ENCODE peak calls at places on chromosomes 5 and 9, in nine cellular contexts. X, D, W, V, O, I, J, E and Z are unnamed samples. For H3K9me3, the result is how much of the 10 kb centered on the place peaks cover.

GRCh38 chr5:14681236-14681752 is 16.8 kb downstream of the OTULIN start:
- DNase-seq in J (no peak), I (no peak), W (no peak), X (no peak), D (no peak), V (no peak), E (peak), O (no peak), Z (no peak)

GRCh38 chr5:123116063-123116462 is 27.0 kb downstream of the PRDM6 start:
- DNase-seq in O (no peak), X (no peak), D (no peak), I (no peak), E (no peak), V (peak), J (no peak), W (no peak), Z (no peak)

GRCh38 chr5:55636711-55637110 is 75.4 kb downstream of the SLC38A9 start:
- DNase-seq in W (no peak), V (peak), X (peak), J (peak), I (no peak), D (no peak), O (no peak), E (no peak), Z (no peak)

GRCh38 chr9:95379630-95380029 is 62.1 kb upstream of the FANCC start:
- DNase-seq in O (no peak), J (peak), I (peak), V (no peak), D (no peak), W (no peak), E (no peak), X (no peak), Z (no peak)

GRCh38 chr5:141734501-141735231 is 52.6 kb upstream of the ARAP3 start:
- DNase-seq in O (no peak), W (no peak), V (peak), J (peak), D (peak), E (no peak), I (peak), X (peak), Z (peak)

GRCh38 chr5:103393131-103393754 is 134.7 kb downstream of the MACIR start:
- DNase-seq in V (peak), X (no peak), I (no peak), E (no peak), D (peak), J (no peak), O (no peak), W (no peak), Z (no peak)

GRCh38 chr9:89969156-89969566 is 364.3 kb downstream of the GADD45G start:
- DNase-seq in E (no peak), X (peak), O (no peak), W (no peak), I (no peak), J (peak), V (peak), D (no peak), Z (no peak)

GRCh38 chr9:13078164-13078563 is 201.3 kb downstream of the MPDZ start:
- DNase-seq in W (no peak), E (no peak), D (no peak), J (no peak), V (peak), O (no peak), I (no peak), X (no peak), Z (no peak)

GRCh38 chr5:139816566-139816965 is 21.0 kb downstream of the PSD2 start:
- DNase-seq in W (no peak), O (peak), I (no peak), J (no peak), E (no peak), V (no peak), D (no peak), X (no peak), Z (no peak)

GRCh38 chr5:126503602-126504104 is 80.4 kb downstream of the GRAMD2B start:
- DNase-seq in O (no peak), I (no peak), E (no peak), X (no peak), W (no peak), J (peak), V (peak), D (no peak), Z (no peak)

GRCh38 chr5:53543401-53543800 is 17.0 kb upstream of the NDUFS4 start:
- DNase-seq in E (no peak), O (no peak), I (no peak), X (no peak), W (no peak), D (no peak), J (no peak), V (peak), Z (no peak)

GRCh38 chr9:75588808-75589207 is 301.7 kb upstream of the PCSK5 start:
- DNase-seq in E (no peak), J (no peak), W (no peak), V (peak), O (no peak), D (no peak), X (no peak), I (no peak), Z (no peak)

GRCh38 chr9:27090231-27090630 is 18.8 kb upstream of the TEK start:
- DNase-seq in E (no peak), O (no peak), W (no peak), I (no peak), X (no peak), D (no peak), V (peak), J (no peak), Z (no peak)

GRCh38 chr5:181281077-181281983 is 20.4 kb upstream of the TRIM52 start:
- DNase-seq in J (no peak), W (no peak), D (no peak), I (no peak), E (no peak), X (no peak), O (no peak), V (no peak), Z (no peak)

GRCh38 chr5:132294728-132295504 is 722 bp downstream of the SLC22A4 start:
- DNase-seq in W (peak), V (peak), E (peak), X (peak), D (peak), I (peak), O (peak), J (peak), Z (peak)

GRCh38 chr5:129271309-129271708 is 176.8 kb downstream of the ISOC1 start:
- DNase-seq in O (no peak), D (peak), I (no peak), X (no peak), V (no peak), W (no peak), E (no peak), J (peak), Z (no peak)

GRCh38 chr9:74220327-74220726 is 276.8 kb upstream of the RORB start:
- DNase-seq in J (no peak), I (no peak), V (no peak), D (no peak), X (no peak), E (no peak), W (no peak), O (no peak), Z (no peak)

GRCh38 chr9:35930990-35931389 is 21.7 kb downstream of the SPAAR start:
- DNase-seq in W (no peak), D (no peak), V (no peak), J (no peak), X (no peak), O (no peak), E (no peak), I (no peak), Z (no peak)

GRCh38 chr9:109118802-109119438 is 827 bp downstream of the TMEM245 start:
- DNase-seq in W (no peak), J (no peak), O (no peak), X (no peak), D (no peak), I (no peak), E (no peak), V (peak), Z (no peak)

GRCh38 chr5:19917588-19917987 is 70.4 kb downstream of the CDH18 start:
- DNase-seq in O (no peak), D (no peak), E (no peak), I (no peak), W (no peak), J (no peak), V (no peak), X (no peak), Z (no peak)

GRCh38 chr9:115018547-115019435 is 88.4 kb upstream of the TNFSF8 start:
- DNase-seq in D (no peak), X (no peak), O (no peak), I (no peak), W (no peak), E (no peak), V (peak), J (peak), Z (no peak)

GRCh38 chr5:3214396-3214795 is 381.2 kb upstream of the IRX1 start:
- DNase-seq in W (no peak), J (no peak), D (no peak), E (no peak), O (no peak), I (no peak), V (no peak), X (no peak), Z (no peak)

GRCh38 chr5:3209918-3210317 is 385.7 kb upstream of the IRX1 start:
- DNase-seq in I (no peak), E (no peak), D (no peak), J (no peak), X (no peak), V (no peak), W (no peak), O (no peak), Z (no peak)

GRCh38 chr5:3214838-3215374 is 380.7 kb upstream of the IRX1 start:
- DNase-seq in W (no peak), I (no peak), V (no peak), O (no peak), X (no peak), D (no peak), E (no peak), J (no peak), Z (no peak)

GRCh38 chr5:3212869-3213268 is 382.8 kb upstream of the IRX1 start:
- DNase-seq in E (no peak), O (no peak), J (no peak), V (no peak), X (no peak), W (no peak), I (no peak), D (no peak), Z (no peak)

GRCh38 chr5:3210531-3210930 is 385.1 kb upstream of the IRX1 start:
- DNase-seq in I (no peak), E (no peak), O (no peak), D (no peak), J (no peak), W (no peak), V (no peak), X (no peak), Z (no peak)
- H3K9me3 ChIP-seq in I (under half), E (under half), O (under half), D (under half), J (under half), W (under half), V (under half), X (under half), Z (under half)

DNA sequence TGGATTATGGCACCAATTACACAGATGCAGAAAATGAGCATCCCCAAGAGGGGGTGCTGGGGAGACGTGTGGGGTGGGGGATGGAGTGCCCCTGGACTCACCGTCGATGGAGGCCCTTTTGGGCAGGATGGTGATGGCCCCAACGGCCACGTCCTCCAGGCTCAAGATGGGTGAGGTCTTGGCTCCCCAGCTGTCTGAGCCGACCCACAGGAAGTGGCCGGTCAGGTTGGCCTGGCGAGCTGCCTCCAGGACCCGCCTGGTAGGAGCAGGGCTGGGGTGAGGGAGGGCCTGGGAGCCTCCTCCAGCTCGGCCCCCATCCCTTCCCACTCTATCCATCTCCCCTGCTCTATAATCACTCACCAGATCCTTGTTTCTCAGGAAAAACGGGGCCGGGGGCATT is 4.6 kb downstream of the GRM6 start:
- DNase-seq in J (no peak), D (no peak), W (no peak), O (no peak), V (no peak), X (no peak), I (no peak), E (no peak), Z (no peak)
- H3K9me3 ChIP-seq in J (under half), D (under half), W (under half), O (under half), V (under half), X (under half), I (under half), E (under half), Z (under half)

GRCh38 chr5:93873211-93873736 is 131.9 kb upstream of the POU5F2 start:
- DNase-seq in J (no peak), X (no peak), I (no peak), D (no peak), E (no peak), V (no peak), O (no peak), W (no peak), Z (no peak)
- H3K9me3 ChIP-seq in J (under half), X (under half), I (under half), D (under half), E (under half), V (under half), O (under half), W (under half), Z (under half)

GRCh38 chr5:57582578-57583070 is 100.0 kb upstream of the ACTBL2 start:
- DNase-seq in X (no peak), D (no peak), O (no peak), J (no peak), I (no peak), W (no peak), V (no peak), E (no peak), Z (no peak)

GRCh38 chr5:57581772-57582171 is 99.2 kb upstream of the ACTBL2 start:
- DNase-seq in D (no peak), J (no peak), X (no peak), W (no peak), E (no peak), I (no peak), O (no peak), V (no peak), Z (no peak)

GRCh38 chr5:57581222-57581621 is 98.6 kb upstream of the ACTBL2 start:
- DNase-seq in E (no peak), D (no peak), X (no peak), V (no peak), W (no peak), O (no peak), J (no peak), I (no peak), Z (no peak)

GRCh38 chr5:57592236-57592635 is 109.6 kb upstream of the ACTBL2 start:
- DNase-seq in J (no peak), O (no peak), X (no peak), I (no peak), E (no peak), D (no peak), V (no peak), W (no peak), Z (no peak)

GRCh38 chr5:57586649-57587048 is 104.0 kb upstream of the ACTBL2 start:
- DNase-seq in X (no peak), I (no peak), O (no peak), D (no peak), E (no peak), V (no peak), W (no peak), J (no peak), Z (no peak)
- H3K9me3 ChIP-seq in X (under half), I (under half), O (under half), D (under half), E (under half), V (under half), W (under half), J (under half), Z (under half)

GRCh38 chr9:1319436-1319835 is 269.3 kb downstream of the DMRT2 start:
- DNase-seq in J (no peak), V (no peak), W (no peak), O (no peak), E (no peak), I (no peak), X (no peak), D (no peak), Z (no peak)
- H3K9me3 ChIP-seq in J (under half), V (under half), W (under half), O (under half), E (under half), I (under half), X (under half), D (under half), Z (under half)

GRCh38 chr9:112997236-112997941 is 14.6 kb downstream of the ZNF883 start:
- DNase-seq in J (no peak), V (peak), X (no peak), O (no peak), I (no peak), W (no peak), D (no peak), E (no peak), Z (no peak)
- H3K9me3 ChIP-seq in J (under half), V (under half), X (half or more), O (half or more), I (half or more), W (half or more), D (under half), E (half or more), Z (under half)

GRCh38 chr5:79849061-79849460 is 142.0 kb downstream of the MTX3 start:
- DNase-seq in D (no peak), X (no peak), O (no peak), W (no peak), I (no peak), V (no peak), E (no peak), J (no peak), Z (no peak)

GRCh38 chr5:79850316-79850822 is 140.7 kb downstream of the MTX3 start:
- DNase-seq in E (no peak), W (no peak), O (no peak), X (no peak), J (no peak), V (peak), I (no peak), D (no peak), Z (no peak)

GRCh38 chr5:79850941-79851693 is 139.9 kb downstream of the MTX3 start:
- DNase-seq in E (no peak), X (no peak), D (no peak), W (no peak), I (no peak), J (no peak), V (no peak), O (no peak), Z (no peak)

GRCh38 chr5:79851694-79852006 is 139.4 kb downstream of the MTX3 start:
- DNase-seq in I (no peak), E (no peak), D (no peak), X (no peak), J (no peak), V (no peak), W (no peak), O (no peak), Z (no peak)

GRCh38 chr5:79849486-79850315 is 141.4 kb downstream of the MTX3 start:
- DNase-seq in X (no peak), J (no peak), O (no peak), I (no peak), W (no peak), E (no peak), V (no peak), D (no peak), Z (no peak)
- H3K9me3 ChIP-seq in X (under half), J (under half), O (under half), I (under half), W (under half), E (under half), V (under half), D (under half), Z (under half)

GRCh38 chr5:10399839-10400238 is 41.8 kb upstream of the ROPN1L start:
- DNase-seq in V (no peak), O (no peak), I (no peak), D (no peak), E (no peak), W (no peak), J (no peak), X (no peak), Z (no peak)

GRCh38 chr5:10400411-10400810 is 41.3 kb upstream of the ROPN1L start:
- DNase-seq in W (no peak), I (no peak), D (no peak), X (no peak), V (no peak), E (no peak), O (no peak), J (no peak), Z (no peak)

GRCh38 chr5:10401499-10401898 is 40.2 kb upstream of the ROPN1L start:
- DNase-seq in D (peak), I (no peak), E (no peak), O (no peak), W (no peak), V (no peak), J (no peak), X (no peak), Z (no peak)

GRCh38 chr5:10403829-10404228 is 37.9 kb upstream of the ROPN1L start:
- DNase-seq in V (no peak), O (no peak), J (no peak), W (no peak), I (no peak), X (no peak), D (no peak), E (no peak), Z (no peak)

DNA sequence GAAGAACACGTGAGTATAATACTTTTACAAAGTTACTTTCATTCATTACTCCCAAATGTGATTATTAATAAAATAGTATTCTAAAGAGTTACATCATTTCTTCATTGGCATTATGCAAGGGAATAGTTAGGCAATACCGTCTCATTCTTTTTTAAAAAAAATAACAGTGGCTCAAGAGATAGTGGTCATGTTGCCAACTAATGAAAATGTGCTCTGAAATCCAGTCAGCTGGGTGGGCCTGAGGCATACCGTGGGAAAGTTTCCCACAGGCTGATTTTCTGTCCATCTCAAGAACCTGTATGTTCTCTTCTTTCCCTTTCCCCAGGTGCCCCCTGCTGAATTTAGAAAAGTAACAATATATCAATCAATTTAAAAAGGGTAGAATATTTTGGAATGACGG is 40.8 kb upstream of the ROPN1L start:
- DNase-seq in O (no peak), X (no peak), W (no peak), V (peak), D (no peak), I (no peak), J (no peak), E (no peak), Z (no peak)
- H3K9me3 ChIP-seq in O (under half), X (under half), W (under half), V (under half), D (under half), I (under half), J (under half), E (under half), Z (under half)

DNA sequence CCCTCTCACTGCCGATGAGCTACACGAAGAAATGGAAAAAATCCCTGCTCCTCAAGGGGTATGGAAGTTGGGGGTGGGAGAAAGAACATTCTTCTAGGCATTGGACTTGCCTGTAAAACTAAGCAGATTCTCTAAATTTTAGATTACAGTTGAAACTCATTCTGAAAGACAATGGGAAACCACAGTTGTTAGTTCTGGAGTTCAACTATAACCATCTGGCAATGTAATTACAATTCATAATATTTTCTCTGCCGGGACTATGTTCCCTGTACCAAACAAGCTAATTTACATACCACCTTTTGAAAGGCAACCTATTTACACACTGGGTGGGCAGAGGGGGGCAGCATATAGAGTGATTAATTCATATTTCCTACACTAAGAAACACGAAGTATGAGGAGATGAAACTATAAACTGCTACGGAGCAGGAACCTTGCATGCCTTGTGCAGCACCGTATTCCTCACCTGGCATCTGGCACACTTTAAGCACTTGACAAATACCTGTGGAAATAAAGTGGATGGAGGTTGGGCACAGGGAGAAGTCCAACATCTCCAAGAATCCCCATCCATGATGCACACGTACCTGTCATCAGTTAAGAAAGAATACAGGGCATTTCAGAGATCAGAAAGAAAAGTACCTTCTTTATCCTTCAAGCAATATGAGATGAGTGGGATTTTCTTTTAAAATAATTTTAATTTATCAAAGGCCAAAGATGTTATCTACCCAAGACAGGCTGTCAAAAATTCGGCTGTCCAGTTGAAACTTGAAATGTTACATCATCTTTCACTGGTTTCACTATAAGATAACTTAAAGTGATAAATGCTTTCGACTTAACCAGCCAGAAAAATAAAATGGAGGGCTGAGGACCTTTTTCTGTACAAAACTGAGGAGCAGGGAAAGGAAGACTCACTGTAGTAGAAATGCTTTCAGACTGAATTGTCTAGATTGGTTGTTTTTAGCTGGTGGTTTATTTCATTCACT is 54.2 kb downstream of the SSBP2 start:
- DNase-seq in D (no peak), X (no peak), J (no peak), I (no peak), O (no peak), W (no peak), E (no peak), V (no peak), Z (no peak)
- H3K9me3 ChIP-seq in D (under half), X (under half), J (under half), I (under half), O (under half), W (under half), E (under half), V (under half), Z (under half)

GRCh38 chr9:10855847-10856246 is 243.0 kb upstream of the PTPRD start:
- DNase-seq in I (no peak), V (peak), X (no peak), W (no peak), E (no peak), O (no peak), J (no peak), D (peak), Z (no peak)
- H3K9me3 ChIP-seq in I (under half), V (under half), X (under half), W (under half), E (under half), O (under half), J (under half), D (under half), Z (under half)